ENCODE peak calls at places on chromosomes 3 and 15, in eight cellular contexts. One of them, this sample, is unnamed.

GRCh38 chr3:81823882-81824395 is 62.5 kb upstream of the GBE1 start:
- DNase-seq in GM12865: peak
- DNase-seq in cardiac muscle cell: peak
- DNase-seq in renal cortical epithelial cell: peak
- DNase-seq in left ventricle myocardium superior: no peak
- DNase-seq in astrocyte: peak
- DNase-seq in GM19239: no peak
- DNase-seq in activated T-cell treated with anti-CD3 and anti-CD28 coated beads for 1 hour: no peak
- DNase-seq in this sample: no peak

GRCh38 chr3:155019576-155019975 is 60.5 kb upstream of the MME start:
- DNase-seq in GM12865: no peak
- DNase-seq in cardiac muscle cell: peak
- DNase-seq in renal cortical epithelial cell: peak
- DNase-seq in left ventricle myocardium superior: no peak
- DNase-seq in astrocyte: no peak
- DNase-seq in GM19239: no peak
- DNase-seq in activated T-cell treated with anti-CD3 and anti-CD28 coated beads for 1 hour: no peak
- DNase-seq in this sample: no peak

GRCh38 chr3:157810924-157811718 is 295.1 kb downstream of the SHOX2 start:
- DNase-seq in GM12865: no peak
- DNase-seq in cardiac muscle cell: no peak
- DNase-seq in renal cortical epithelial cell: no peak
- DNase-seq in left ventricle myocardium superior: no peak
- DNase-seq in astrocyte: no peak
- DNase-seq in GM19239: no peak
- DNase-seq in activated T-cell treated with anti-CD3 and anti-CD28 coated beads for 1 hour: no peak
- DNase-seq in this sample: no peak

GRCh38 chr15:40287968-40288367 is 5.1 kb upstream of the ANKRD63 start:
- DNase-seq in GM12865: no peak
- DNase-seq in cardiac muscle cell: no peak
- DNase-seq in renal cortical epithelial cell: no peak
- DNase-seq in left ventricle myocardium superior: no peak
- DNase-seq in astrocyte: no peak
- DNase-seq in GM19239: no peak
- DNase-seq in activated T-cell treated with anti-CD3 and anti-CD28 coated beads for 1 hour: no peak
- DNase-seq in this sample: no peak

GRCh38 chr3:112579232-112579631 is 17.4 kb downstream of the SLC35A5 start:
- DNase-seq in GM12865: no peak
- DNase-seq in cardiac muscle cell: no peak
- DNase-seq in renal cortical epithelial cell: no peak
- DNase-seq in left ventricle myocardium superior: no peak
- DNase-seq in astrocyte: no peak
- DNase-seq in GM19239: no peak
- DNase-seq in activated T-cell treated with anti-CD3 and anti-CD28 coated beads for 1 hour: no peak
- DNase-seq in this sample: no peak

GRCh38 chr15:78761020-78761419 is 50.2 kb downstream of the ADAMTS7 start:
- DNase-seq in GM12865: no peak
- DNase-seq in cardiac muscle cell: no peak
- DNase-seq in renal cortical epithelial cell: no peak
- DNase-seq in left ventricle myocardium superior: peak
- DNase-seq in astrocyte: no peak
- DNase-seq in GM19239: no peak
- DNase-seq in activated T-cell treated with anti-CD3 and anti-CD28 coated beads for 1 hour: no peak
- DNase-seq in this sample: no peak

GRCh38 chr15:59311245-59311644 is 61.4 kb downstream of the MYO1E start:
- DNase-seq in GM12865: no peak
- DNase-seq in cardiac muscle cell: no peak
- DNase-seq in renal cortical epithelial cell: no peak
- DNase-seq in left ventricle myocardium superior: no peak
- DNase-seq in astrocyte: no peak
- DNase-seq in GM19239: no peak
- DNase-seq in activated T-cell treated with anti-CD3 and anti-CD28 coated beads for 1 hour: no peak
- DNase-seq in this sample: no peak

GRCh38 chr3:52232279-52233107 is 6.5 kb downstream of the TWF2 start:
- DNase-seq in GM12865: no peak
- DNase-seq in cardiac muscle cell: no peak
- DNase-seq in renal cortical epithelial cell: no peak
- DNase-seq in left ventricle myocardium superior: no peak
- DNase-seq in astrocyte: no peak
- DNase-seq in GM19239: no peak
- DNase-seq in activated T-cell treated with anti-CD3 and anti-CD28 coated beads for 1 hour: no peak
- DNase-seq in this sample: no peak

GRCh38 chr3:161423911-161424522 is 52.7 kb upstream of the SPTSSB start:
- DNase-seq in GM12865: peak
- DNase-seq in cardiac muscle cell: peak
- DNase-seq in renal cortical epithelial cell: peak
- DNase-seq in left ventricle myocardium superior: no peak
- DNase-seq in astrocyte: no peak
- DNase-seq in GM19239: peak
- DNase-seq in activated T-cell treated with anti-CD3 and anti-CD28 coated beads for 1 hour: no peak
- DNase-seq in this sample: no peak

GRCh38 chr15:63288778-63289378 is 11.5 kb downstream of the APH1B start:
- DNase-seq in GM12865: peak
- DNase-seq in cardiac muscle cell: peak
- DNase-seq in renal cortical epithelial cell: peak
- DNase-seq in left ventricle myocardium superior: no peak
- DNase-seq in astrocyte: no peak
- DNase-seq in GM19239: peak
- DNase-seq in activated T-cell treated with anti-CD3 and anti-CD28 coated beads for 1 hour: no peak
- DNase-seq in this sample: no peak

GRCh38 chr3:143769663-143770062 is 78.6 kb downstream of the SLC9A9 start:
- DNase-seq in GM12865: no peak
- DNase-seq in cardiac muscle cell: peak
- DNase-seq in renal cortical epithelial cell: no peak
- DNase-seq in left ventricle myocardium superior: no peak
- DNase-seq in astrocyte: peak
- DNase-seq in GM19239: no peak
- DNase-seq in activated T-cell treated with anti-CD3 and anti-CD28 coated beads for 1 hour: no peak
- DNase-seq in this sample: no peak

GRCh38 chr3:46029953-46030543 is 2.8 kb upstream of the XCR1 start:
- DNase-seq in GM12865: peak
- DNase-seq in cardiac muscle cell: no peak
- DNase-seq in renal cortical epithelial cell: no peak
- DNase-seq in left ventricle myocardium superior: no peak
- DNase-seq in astrocyte: no peak
- DNase-seq in GM19239: no peak
- DNase-seq in activated T-cell treated with anti-CD3 and anti-CD28 coated beads for 1 hour: no peak
- DNase-seq in this sample: no peak

GRCh38 chr3:185823280-185824044 is 1.4 kb downstream of the IGF2BP2 start:
- DNase-seq in GM12865: peak
- DNase-seq in cardiac muscle cell: peak
- DNase-seq in renal cortical epithelial cell: no peak
- DNase-seq in left ventricle myocardium superior: peak
- DNase-seq in astrocyte: no peak
- DNase-seq in GM19239: peak
- DNase-seq in activated T-cell treated with anti-CD3 and anti-CD28 coated beads for 1 hour: no peak
- DNase-seq in this sample: peak

GRCh38 chr15:84840741-84841429 is 23.7 kb downstream of the ALPK3 start:
- DNase-seq in GM12865: no peak
- DNase-seq in cardiac muscle cell: peak
- DNase-seq in renal cortical epithelial cell: peak
- DNase-seq in left ventricle myocardium superior: peak
- DNase-seq in astrocyte: peak
- DNase-seq in GM19239: no peak
- DNase-seq in activated T-cell treated with anti-CD3 and anti-CD28 coated beads for 1 hour: no peak
- DNase-seq in this sample: no peak

GRCh38 chr15:90000175-90000923 is 775 bp upstream of the ZNF710 start:
- DNase-seq in GM12865: peak
- DNase-seq in cardiac muscle cell: peak
- DNase-seq in renal cortical epithelial cell: no peak
- DNase-seq in left ventricle myocardium superior: peak
- DNase-seq in astrocyte: no peak
- DNase-seq in GM19239: peak
- DNase-seq in activated T-cell treated with anti-CD3 and anti-CD28 coated beads for 1 hour: no peak
- DNase-seq in this sample: peak